ENCODE peak calls at places on chromosome 13, in four cellular contexts. E is ovary, O is tibial nerve, P is A549. Y is an unnamed sample.
A peak's percentile ranks its signal among the peaks of the same experiment; 100 is the strongest.

GRCh38 chr13:43883636-43884035 is 3.9 kb downstream of the LACC1 start:
- DNase-seq in E (no peak), P (no peak), O (no peak), Y (no peak)

GRCh38 chr13:48446454-48446853 is 33.5 kb upstream of the LPAR6 start:
- DNase-seq in O (no peak), E (no peak), P (no peak), Y (no peak)

GRCh38 chr13:86446311-86446710 is 647.1 kb upstream of the SLITRK6 start:
- DNase-seq in E (no peak), P (peak; percentile 87), O (no peak), Y (no peak)

GRCh38 chr13:100510208-100510997 is 78.2 kb downstream of the GGACT start:
- DNase-seq in O (no peak), E (no peak), P (no peak), Y (no peak)

GRCh38 chr13:111049791-111050538 is 65.1 kb upstream of the ARHGEF7 start:
- DNase-seq in P (no peak), E (peak; percentile 63), O (peak; percentile 29), Y (no peak)

GRCh38 chr13:33590936-33591335 is 227.0 kb upstream of the RFC3 start:
- DNase-seq in E (no peak), P (no peak), O (no peak), Y (no peak)

GRCh38 chr13:112752711-112753541 is 63.1 kb downstream of the ATP11A start:
- DNase-seq in O (no peak), P (peak; percentile 8), E (no peak), Y (no peak)

GRCh38 chr13:73718248-73718647 is 416.0 kb downstream of the KLF12 start:
- DNase-seq in O (no peak), E (no peak), P (no peak), Y (no peak)

GRCh38 chr13:97306106-97306505 is 84.0 kb downstream of the MBNL2 start:
- DNase-seq in E (no peak), P (no peak), O (no peak), Y (no peak)

GRCh38 chr13:28582225-28582891 is 76.6 kb upstream of the POMP start:
- DNase-seq in P (no peak), E (no peak), O (no peak), Y (no peak)

GRCh38 chr13:98022210-98022609 is 68.7 kb downstream of the IPO5 start:
- DNase-seq in P (no peak), O (no peak), E (no peak), Y (no peak)

GRCh38 chr13:98004107-98004506 is 50.6 kb downstream of the IPO5 start:
- DNase-seq in O (no peak), P (no peak), E (no peak), Y (no peak)

GRCh38 chr13:41122838-41123237 is 9.8 kb downstream of the KBTBD6 start:
- DNase-seq in P (no peak), E (no peak), O (no peak), Y (no peak)

GRCh38 chr13:72839831-72840426 is 58.0 kb downstream of the PIBF1 start:
- DNase-seq in P (peak; percentile 60), O (no peak), E (no peak), Y (no peak)

GRCh38 chr13:94120878-94121277 is 358.6 kb downstream of the DCT start:
- DNase-seq in O (no peak), P (no peak), E (no peak), Y (no peak)

GRCh38 chr13:114077938-114078335 is 54.5 kb downstream of the RASA3 start:
- DNase-seq in E (no peak), P (no peak), O (peak; percentile 9), Y (peak; percentile 54)

GRCh38 chr13:113669871-113670341 is 2.9 kb downstream of the GRK1 start:
- DNase-seq in E (no peak), O (peak; percentile 12), P (no peak), Y (peak; percentile 74)

GRCh38 chr13:32150794-32151193 is 119.2 kb downstream of the FRY start:
- DNase-seq in E (peak; percentile 78), O (peak; percentile 39), P (no peak), Y (peak; percentile 78)

GRCh38 chr13:106548064-106548696 is 12.7 kb upstream of the EFNB2 start:
- DNase-seq in E (no peak), P (peak; percentile 37), O (no peak), Y (no peak)

GRCh38 chr13:92429231-92429630 is 797.4 kb upstream of the GPC6 start:
- DNase-seq in P (no peak), O (no peak), E (no peak), Y (no peak)

GRCh38 chr13:93473441-93474270 is 247.0 kb downstream of the GPC6 start:
- DNase-seq in P (no peak), E (no peak), O (no peak), Y (no peak)

GRCh38 chr13:109918179-109918651 is 131.8 kb upstream of the IRS2 start:
- DNase-seq in P (no peak), O (no peak), E (no peak), Y (no peak)

GRCh38 chr13:98420560-98421175 is 156.2 kb downstream of the STK24 start:
- DNase-seq in O (no peak), E (no peak), P (no peak), Y (no peak)

GRCh38 chr13:110236831-110237261 is 70.1 kb downstream of the COL4A1 start:
- DNase-seq in P (no peak), E (no peak), O (no peak), Y (no peak)

GRCh38 chr13:47146991-47147783 is 250.3 kb upstream of the HTR2A start:
- DNase-seq in E (no peak), P (no peak), O (no peak), Y (no peak)

GRCh38 chr13:42538996-42539395 is 35.0 kb upstream of the TNFSF11 start:
- DNase-seq in O (no peak), E (no peak), P (no peak), Y (no peak)

GRCh38 chr13:91346848-91347211 is 657 bp upstream of the MIR17HG start:
- DNase-seq in O (no peak), E (no peak), P (peak; percentile 18), Y (no peak)

GRCh38 chr13:65292488-65292901 is 1937.6 kb downstream of the PCDH9 start:
- DNase-seq in P (peak; percentile 29), E (no peak), O (no peak), Y (no peak)

GRCh38 chr13:59771272-59771671 is 392.5 kb downstream of the DIAPH3 start:
- DNase-seq in P (no peak), O (no peak), E (no peak), Y (no peak)

GRCh38 chr13:108120332-108120731 is 95.0 kb downstream of the LIG4 start:
- DNase-seq in O (no peak), P (no peak), E (no peak), Y (no peak)

GRCh38 chr13:71218960-71219359 is 648.0 kb downstream of the DACH1 start:
- DNase-seq in E (no peak), P (peak; percentile 12), O (no peak), Y (no peak)

GRCh38 chr13:34506796-34507195 is 435.3 kb upstream of the NBEA start:
- DNase-seq in O (no peak), E (no peak), P (no peak), Y (no peak)

GRCh38 chr13:44523176-44524017 is 52.7 kb downstream of the TSC22D1 start:
- DNase-seq in O (no peak), P (peak; percentile 61), E (no peak), Y (no peak)

GRCh38 chr13:101875717-101876393 is 423.4 kb downstream of the ITGBL1 start:
- DNase-seq in O (no peak), E (no peak), P (peak; percentile 28), Y (no peak)

GRCh38 chr13:113996912-113997745 is 23.3 kb upstream of the C13orf46 start:
- DNase-seq in P (no peak), O (no peak), E (no peak), Y (peak; percentile 50)

GRCh38 chr13:27919299-27919933 is 384 bp upstream of the PDX1 start:
- DNase-seq in E (no peak), P (peak; percentile 53), O (no peak), Y (no peak)

GRCh38 chr13:39874331-39875055 is 219.0 kb downstream of the COG6 start:
- DNase-seq in E (no peak), P (no peak), O (no peak), Y (no peak)
- TF ChIP-seq EP300 in E (no peak), P (no peak), O (no peak), Y (no peak)

GRCh38 chr13:103516009-103516795 is 450.0 kb upstream of the SLC10A2 start:
- DNase-seq in E (no peak), P (no peak), O (no peak), Y (no peak)
- H3K9me3 ChIP-seq in E (no peaks in the 10 kb centered on the region), P (no peaks in the 10 kb centered on the region), O (no peaks in the 10 kb centered on the region), Y (no peaks in the 10 kb centered on the region)

GRCh38 chr13:51230473-51231105 is 8.4 kb downstream of the FAM124A start:
- DNase-seq in O (peak; percentile 31), E (peak; percentile 58), P (no peak), Y (no peak)
- TF ChIP-seq EP300 in O (no peak), E (no peak), P (no peak), Y (no peak)

DNA sequence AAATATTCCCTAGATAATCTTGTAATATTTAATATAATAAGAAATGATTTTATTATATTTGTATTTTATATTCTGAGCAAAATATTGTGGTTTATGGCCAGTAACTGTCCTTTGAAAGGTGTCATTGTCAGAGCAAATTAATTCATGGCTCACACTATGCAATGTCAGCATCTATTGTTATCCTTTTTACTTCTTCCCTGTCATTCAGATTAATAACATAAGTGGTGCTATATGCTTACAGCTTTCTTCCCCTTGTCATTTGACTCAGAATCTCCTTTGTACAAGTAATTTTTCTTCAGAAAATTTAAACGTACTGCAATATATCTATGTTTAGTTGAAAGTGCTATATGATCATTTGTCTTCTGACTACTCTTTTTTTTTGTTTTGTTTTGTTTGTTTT is 1738.2 kb upstream of the MIR17HG start:
- DNase-seq in O (no peak), E (no peak), P (no peak), Y (no peak)
- H3K9me3 ChIP-seq in O (peaks cover 6% of the 10 kb centered on the region), E (no peaks in the 10 kb centered on the region), P (no peaks in the 10 kb centered on the region), Y (no peaks in the 10 kb centered on the region)

GRCh38 chr13:31045621-31046081 is 113.2 kb downstream of the TEX26 start:
- DNase-seq in O (no peak), P (peak; percentile 90), E (peak; percentile 39), Y (peak; percentile 70)

GRCh38 chr13:31042084-31042483 is 109.6 kb downstream of the TEX26 start:
- DNase-seq in O (no peak), E (no peak), P (no peak), Y (no peak)

GRCh38 chr13:31044658-31045620 is 112.5 kb downstream of the TEX26 start:
- DNase-seq in E (no peak), O (no peak), P (no peak), Y (peak; percentile 12)

GRCh38 chr13:31042501-31043165 is 110.2 kb downstream of the TEX26 start:
- DNase-seq in O (no peak), E (no peak), P (no peak), Y (no peak)

GRCh38 chr13:31043891-31044657 is 111.6 kb downstream of the TEX26 start:
- DNase-seq in O (peak; percentile 65), E (peak; percentile 77), P (peak; percentile 78), Y (peak; percentile 88)
- TF ChIP-seq EP300 in O (no peak), E (no peak), P (no peak), Y (no peak)

DNA sequence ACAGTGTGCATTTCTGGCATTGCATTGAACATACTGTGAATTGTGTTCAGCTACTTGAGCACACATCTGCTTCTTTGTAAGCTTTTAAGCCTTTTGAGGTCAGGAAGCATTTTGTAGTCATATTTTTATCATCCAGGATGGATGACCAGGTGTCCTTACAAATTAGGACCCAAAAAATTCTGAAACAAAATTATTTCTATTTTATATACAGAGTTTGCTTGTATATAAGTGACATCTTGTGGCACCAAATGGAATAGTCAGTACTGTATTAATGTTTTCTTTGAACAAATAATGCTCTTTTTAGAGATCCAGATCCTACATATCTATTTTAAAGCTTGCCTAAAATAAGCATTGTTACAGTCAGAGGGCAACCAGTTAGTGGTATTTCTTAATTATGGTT is 9.5 kb upstream of the SUPT20H start:
- DNase-seq in E (no peak), O (no peak), P (peak; percentile 4), Y (no peak)
- H3K9me3 ChIP-seq in E (no peaks in the 10 kb centered on the region), O (no peaks in the 10 kb centered on the region), P (no peaks in the 10 kb centered on the region), Y (no peaks in the 10 kb centered on the region)

GRCh38 chr13:25352230-25352629 is 19.5 kb upstream of the ATP8A2 start:
- DNase-seq in P (no peak), E (no peak), O (no peak), Y (no peak)
- TF ChIP-seq EP300 in P (no peak), E (no peak), O (no peak), Y (no peak)

Y was measured in suprapubic skin.